ENCODE peak calls at places on chromosome 14, in five cellular contexts. V is HFF-Myc, Z is PC-3, M is sigmoid colon, Q is thoracic aorta. O is an unnamed sample.

GRCh38 chr14:94015223-94015622 is 10.9 kb upstream of the OTUB2 start:
- DNase-seq in V (no peak), Z (no peak), M (no peak), Q (no peak), O (no peak)

GRCh38 chr14:104096751-104097700 is 11.5 kb downstream of the ASPG start:
- DNase-seq in V (no peak), Z (peak), M (no peak), Q (no peak), O (no peak)

GRCh38 chr14:104130974-104131651 is 7.3 kb upstream of the KIF26A start:
- DNase-seq in V (no peak), Z (peak), M (peak), Q (no peak), O (no peak)

GRCh38 chr14:92586001-92586947 is 72.7 kb downstream of the RIN3 start:
- DNase-seq in V (peak), Z (peak), M (peak), Q (peak), O (peak)

GRCh38 chr14:54686219-54686870 is 119.4 kb downstream of the SAMD4A start:
- DNase-seq in V (peak), Z (peak), M (peak), Q (peak), O (peak)

GRCh38 chr14:61876362-61877049 is 114.3 kb downstream of the SNAPC1 start:
- DNase-seq in V (no peak), Z (no peak), M (no peak), Q (no peak), O (no peak)

GRCh38 chr14:52348279-52348678 is 34.2 kb downstream of the PTGER2 start:
- DNase-seq in V (no peak), Z (peak), M (no peak), Q (no peak), O (no peak)

GRCh38 chr14:21525571-21525970 is 575 bp downstream of the SALL2 start:
- DNase-seq in V (no peak), Z (no peak), M (no peak), Q (no peak), O (no peak)

GRCh38 chr14:103688906-103689902 is 26.0 kb downstream of the XRCC3 start:
- DNase-seq in V (no peak), Z (no peak), M (no peak), Q (no peak), O (no peak)

GRCh38 chr14:20934148-20934762 is 21.0 kb upstream of the RNASE2 start:
- DNase-seq in V (no peak), Z (peak), M (no peak), Q (no peak), O (no peak)

GRCh38 chr14:60951781-60952435 is 29.0 kb downstream of the TRMT5 start:
- DNase-seq in V (no peak), Z (no peak), M (no peak), Q (no peak), O (no peak)

GRCh38 chr14:30297856-30298255 is 261.1 kb upstream of the G2E3 start:
- DNase-seq in V (no peak), Z (no peak), M (no peak), Q (no peak), O (no peak)

GRCh38 chr14:75198291-75198933 is 22.0 kb upstream of the TMED10 start:
- DNase-seq in V (no peak), Z (no peak), M (no peak), Q (no peak), O (no peak)

GRCh38 chr14:64089920-64090319 is 204.3 kb downstream of the ESR2 start:
- DNase-seq in V (no peak), Z (no peak), M (no peak), Q (no peak), O (no peak)

GRCh38 chr14:92687681-92688433 is 60.6 kb downstream of the LGMN start:
- DNase-seq in V (no peak), Z (no peak), M (peak), Q (no peak), O (no peak)

GRCh38 chr14:95040723-95041476 is 116.4 kb downstream of the DICER1 start:
- DNase-seq in V (no peak), Z (no peak), M (peak), Q (no peak), O (no peak)

GRCh38 chr14:101534198-101534597 is 27.1 kb upstream of the DIO3 start:
- DNase-seq in V (no peak), Z (no peak), M (no peak), Q (no peak), O (no peak)

GRCh38 chr14:99484106-99484505 is 2.9 kb downstream of the CCNK start:
- DNase-seq in V (no peak), Z (no peak), M (no peak), Q (no peak), O (no peak)

GRCh38 chr14:30472001-30472400 is 87.0 kb upstream of the G2E3 start:
- DNase-seq in V (no peak), Z (no peak), M (no peak), Q (no peak), O (no peak)

GRCh38 chr14:68283378-68284123 is 464.0 kb downstream of the RAD51B start:
- DNase-seq in V (no peak), Z (no peak), M (no peak), Q (no peak), O (no peak)

GRCh38 chr14:35164849-35165248 is 42.5 kb downstream of the PRORP start:
- DNase-seq in V (no peak), Z (no peak), M (no peak), Q (no peak), O (no peak)
- TF ChIP-seq CTCF in V (no peak), Z (no peak), M (no peak), Q (no peak), O (no peak)

GRCh38 chr14:50395448-50395847 is 1.2 kb downstream of the CDKL1 start:
- DNase-seq in V (no peak), Z (peak), M (peak), Q (no peak), O (no peak)
- H3K4me3 ChIP-seq in V (peak), Z (peak), M (peak), Q (peak), O (peak)

GRCh38 chr14:33432407-33433023 is 493.8 kb downstream of the NPAS3 start:
- DNase-seq in V (no peak), Z (peak), M (no peak), Q (no peak), O (peak)
- TF ChIP-seq CTCF in V (peak), Z (peak), M (no peak), Q (peak), O (peak)

GRCh38 chr14:74084277-74085046 is at the start of the genes ALDH6A1 and LIN52:
- DNase-seq in V (peak), Z (peak), M (peak), Q (peak), O (peak)

GRCh38 chr14:74081491-74081890 is 2.8 kb downstream of the ALDH6A1 start:
- DNase-seq in V (no peak), Z (no peak), M (no peak), Q (no peak), O (no peak)

GRCh38 chr14:74083784-74084276 is 423 bp downstream of the ALDH6A1 start:
- DNase-seq in V (no peak), Z (no peak), M (peak), Q (no peak), O (no peak)

GRCh38 chr14:74085047-74085637 is 386 bp downstream of the LIN52 start:
- DNase-seq in V (no peak), Z (peak), M (no peak), Q (no peak), O (no peak)

GRCh38 chr14:74083161-74083560 is 1.1 kb downstream of the ALDH6A1 start:
- DNase-seq in V (no peak), Z (no peak), M (no peak), Q (no peak), O (no peak)
- H3K4me3 ChIP-seq in V (peak), Z (peak), M (peak), Q (peak), O (peak)

GRCh38 chr14:79584679-79585078 is 626.6 kb downstream of the DIO2 start:
- DNase-seq in V (peak), Z (peak), M (no peak), Q (no peak), O (peak)
- TF ChIP-seq CTCF in V (peak), Z (peak), M (no peak), Q (no peak), O (peak)

GRCh38 chr14:73461478-73462077 is 3.2 kb upstream of the NUMB start:
- DNase-seq in V (no peak), Z (no peak), M (no peak), Q (no peak), O (no peak)
- H3K4me3 ChIP-seq in V (no peak), Z (no peak), M (peak), Q (peak), O (no peak)

DNA sequence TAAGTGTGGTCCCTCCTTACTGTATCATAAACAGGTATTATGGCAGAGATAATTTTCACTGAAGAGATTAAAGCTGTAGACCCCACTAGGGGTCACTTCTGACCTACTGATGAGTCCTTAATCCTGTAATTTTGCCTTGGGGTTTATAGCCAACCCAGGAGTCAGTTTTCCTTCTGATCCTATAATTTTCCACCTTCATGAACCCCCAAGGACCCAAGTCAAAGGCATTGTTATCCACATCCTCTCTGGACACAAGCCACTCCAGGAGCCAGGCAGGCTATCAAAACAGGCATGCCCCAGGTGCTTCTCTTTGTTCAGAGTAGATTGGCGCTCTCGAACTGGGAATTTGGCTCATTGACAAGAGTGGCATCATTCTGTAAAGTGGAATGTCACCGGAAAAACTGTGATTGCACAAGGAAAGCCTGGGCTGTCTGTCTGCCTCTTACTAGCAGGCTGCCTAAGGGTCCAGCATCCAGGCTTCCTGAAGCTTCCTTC is 1523.3 kb upstream of the FLRT2 start:
- DNase-seq in V (no peak), Z (peak), M (no peak), Q (no peak), O (no peak)
- TF ChIP-seq CTCF in V (no peak), Z (no peak), M (no peak), Q (no peak), O (no peak)

DNA sequence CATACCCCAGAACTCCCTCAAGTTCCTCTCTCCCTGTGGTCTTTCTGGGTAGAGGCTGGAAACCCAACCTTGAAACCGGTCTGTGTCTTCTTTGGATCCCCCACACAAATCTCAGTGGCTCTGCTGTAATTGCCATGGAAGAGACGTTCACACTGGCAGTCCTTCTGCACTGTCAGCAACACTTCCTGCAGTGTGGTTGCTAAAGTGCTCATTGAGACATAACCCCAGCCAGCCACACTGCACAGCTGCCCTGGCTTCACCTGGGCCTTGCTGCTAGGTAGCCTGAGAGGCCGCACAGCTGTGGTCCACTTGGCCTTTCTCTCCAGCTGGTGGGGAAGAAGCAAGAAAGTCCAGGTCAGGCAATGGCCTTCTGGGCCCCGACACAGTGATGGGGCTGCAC is 2.4 kb downstream of the GZMH start:
- DNase-seq in V (no peak), Z (no peak), M (no peak), Q (no peak), O (no peak)
- H3K4me3 ChIP-seq in V (no peak), Z (no peak), M (no peak), Q (no peak), O (no peak)

O was measured in AG09309.